ENCODE peak calls at places on chromosomes 1 and 21, in eight cellular contexts. G is fibroblast of pulmonary artery, F is fibroblast of mammary gland, U is OCI-LY7, I is stomach, Z is fibroblast of lung, W is astrocyte of the spinal cord, P is esophagus muscularis mucosa. X is an unnamed sample.
A peak's percentile ranks its signal among the peaks of the same experiment; 100 is the strongest.

GRCh38 chr1:77545970-77546369 is 136.5 kb downstream of the ZZZ3 start:
- DNase-seq in G (peak; percentile 40), F (peak; percentile 48), U (no peak), I (no peak), Z (no peak), W (peak; percentile 82), P (no peak), X (no peak)

GRCh38 chr1:18299441-18300338 is 181.0 kb upstream of the KLHDC7A start:
- DNase-seq in G (no peak), F (peak; percentile 1), U (peak; percentile 65), I (peak; percentile 40), Z (no peak), W (no peak), P (no peak), X (no peak)

GRCh38 chr21:14762734-14763694 is 216.9 kb upstream of the SAMSN1 start:
- DNase-seq in G (no peak), F (no peak), U (peak; percentile 88), I (no peak), Z (no peak), W (no peak), P (no peak), X (no peak)

GRCh38 chr1:52752427-52752826 is 26.2 kb downstream of the ZYG11B start:
- DNase-seq in G (peak; percentile 19), F (no peak), U (no peak), I (no peak), Z (no peak), W (no peak), P (no peak), X (no peak)

GRCh38 chr1:108010581-108010980 is 45.6 kb upstream of the VAV3 start:
- DNase-seq in G (no peak), F (no peak), U (no peak), I (no peak), Z (no peak), W (no peak), P (peak; percentile 39), X (no peak)

GRCh38 chr1:192529031-192529755 is 46.4 kb upstream of the RGS1 start:
- DNase-seq in G (no peak), F (no peak), U (no peak), I (no peak), Z (no peak), W (no peak), P (no peak), X (no peak)

GRCh38 chr1:66528580-66528979 is 5.4 kb upstream of the SGIP1 start:
- DNase-seq in G (no peak), F (no peak), U (no peak), I (no peak), Z (no peak), W (no peak), P (no peak), X (no peak)

GRCh38 chr1:218665216-218665615 is 320.1 kb downstream of the TGFB2 start:
- DNase-seq in G (peak; percentile 76), F (peak; percentile 83), U (no peak), I (no peak), Z (peak; percentile 73), W (peak; percentile 84), P (no peak), X (peak; percentile 77)

GRCh38 chr1:8461341-8462110 is 143.6 kb downstream of the SLC45A1 start:
- DNase-seq in G (no peak), F (no peak), U (peak; percentile 83), I (no peak), Z (no peak), W (no peak), P (no peak), X (no peak)

GRCh38 chr1:180580237-180580636 is 21.5 kb downstream of the OVAAL start:
- DNase-seq in G (peak; percentile 33), F (peak; percentile 51), U (no peak), I (peak; percentile 55), Z (peak; percentile 41), W (no peak), P (no peak), X (no peak)

GRCh38 chr1:228684609-228685008 is 50.7 kb upstream of the RHOU start:
- DNase-seq in G (peak; percentile 42), F (no peak), U (no peak), I (no peak), Z (peak; percentile 17), W (no peak), P (no peak), X (no peak)

GRCh38 chr1:234617135-234617985 is 7.4 kb upstream of the IRF2BP2 start:
- DNase-seq in G (peak; percentile 52), F (peak; percentile 77), U (no peak), I (no peak), Z (peak; percentile 39), W (peak; percentile 42), P (no peak), X (no peak)

GRCh38 chr1:30488324-30488913 is 235.0 kb downstream of the MATN1 start:
- DNase-seq in G (no peak), F (no peak), U (no peak), I (no peak), Z (no peak), W (no peak), P (no peak), X (no peak)

GRCh38 chr1:30491831-30492230 is 231.6 kb downstream of the MATN1 start:
- DNase-seq in G (no peak), F (no peak), U (no peak), I (no peak), Z (no peak), W (no peak), P (no peak), X (no peak)

GRCh38 chr1:30489737-30490389 is 233.5 kb downstream of the MATN1 start:
- DNase-seq in G (no peak), F (no peak), U (no peak), I (no peak), Z (no peak), W (no peak), P (no peak), X (no peak)

GRCh38 chr1:30492451-30492850 is 230.9 kb downstream of the MATN1 start:
- DNase-seq in G (no peak), F (no peak), U (no peak), I (no peak), Z (no peak), W (no peak), P (no peak), X (no peak)

GRCh38 chr1:30490554-30491053 is 232.8 kb downstream of the MATN1 start:
- DNase-seq in G (no peak), F (no peak), U (no peak), I (no peak), Z (no peak), W (no peak), P (no peak), X (no peak)
- H3K4me3 ChIP-seq in G (no peak overlapping the region), F (no peak overlapping the region), U (no peak overlapping the region), I (no peak overlapping the region), Z (no peak overlapping the region), W (no peak overlapping the region), P (no peak overlapping the region), X (no peak overlapping the region)

GRCh38 chr1:119140177-119141019 is at the start of gene WARS2:
- DNase-seq in G (peak; percentile 99), F (peak; percentile 98), U (peak; percentile 99), I (peak; percentile 96), Z (peak; percentile 99), W (peak; percentile 99), P (peak; percentile 98), X (peak; percentile 97)
- TF ChIP-seq CTCF in G (no peak), F (no peak), U (no peak), I (no peak), Z (no peak), W (no peak), P (no peak), X (peak; percentile 34)

GRCh38 chr1:31798086-31798432 is 17.8 kb downstream of the SPOCD1 start:
- DNase-seq in G (no peak), F (no peak), U (no peak), I (no peak), Z (no peak), W (no peak), P (no peak), X (no peak)

GRCh38 chr1:31797216-31797615 is 18.6 kb downstream of the SPOCD1 start:
- DNase-seq in G (no peak), F (no peak), U (no peak), I (no peak), Z (no peak), W (no peak), P (no peak), X (no peak)

GRCh38 chr1:31795096-31795675 is 20.6 kb downstream of the SPOCD1 start:
- DNase-seq in G (no peak), F (no peak), U (no peak), I (no peak), Z (no peak), W (no peak), P (no peak), X (peak; percentile 11)

GRCh38 chr1:31796707-31797106 is 19.1 kb downstream of the SPOCD1 start:
- DNase-seq in G (no peak), F (no peak), U (no peak), I (no peak), Z (peak; percentile 31), W (no peak), P (no peak), X (no peak)

DNA sequence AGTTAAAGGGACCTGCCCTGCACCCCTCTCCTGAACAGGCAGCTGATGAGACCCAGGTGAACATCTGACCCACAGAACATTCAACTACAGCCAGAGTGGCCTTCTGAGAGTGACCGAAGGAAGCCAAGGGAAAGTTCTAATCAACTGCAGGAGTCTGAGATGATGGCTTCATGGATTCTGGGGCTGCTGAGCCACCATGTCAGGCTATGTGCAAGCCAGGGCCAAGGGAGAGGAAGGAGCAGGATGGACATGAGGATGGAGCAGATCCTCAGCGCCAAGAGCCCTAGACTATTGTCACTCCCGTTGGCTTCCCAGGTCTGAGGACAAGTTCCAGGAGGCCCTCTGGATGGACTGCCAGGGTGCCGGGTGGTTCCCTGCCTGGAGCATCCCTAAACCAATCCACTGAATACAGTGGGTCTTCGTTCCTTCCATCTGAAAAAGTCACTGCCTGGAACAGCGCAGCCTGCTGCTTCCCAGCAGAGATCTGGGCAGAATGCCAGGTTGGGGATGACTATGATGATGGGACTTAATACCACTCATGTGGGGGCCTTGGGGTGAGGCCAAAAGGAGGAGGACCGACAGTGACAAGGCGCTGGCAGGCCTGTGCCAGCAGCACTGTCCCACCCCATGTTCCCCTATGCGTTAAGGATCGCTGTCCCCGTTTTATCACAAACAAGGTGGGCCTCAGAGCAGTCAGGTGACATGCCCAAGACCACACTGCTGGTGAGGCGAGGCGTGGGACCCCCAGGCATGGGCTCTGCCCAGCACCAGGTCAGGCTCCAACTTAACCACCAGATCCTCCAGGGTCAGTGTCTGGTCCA is 19.8 kb downstream of the SPOCD1 start:
- DNase-seq in G (peak; percentile 80), F (peak; percentile 84), U (no peak), I (peak; percentile 27), Z (peak; percentile 85), W (peak; percentile 78), P (no peak), X (peak; percentile 56)
- H3K4me3 ChIP-seq in G (no peak overlapping the region), F (peak overlapping the region; percentile 65), U (no peak overlapping the region), I (no peak overlapping the region), Z (peak overlapping the region; percentile 75), W (no peak overlapping the region), P (no peak overlapping the region), X (no peak overlapping the region)

GRCh38 chr1:197649188-197649587 is 126.1 kb downstream of the DENND1B start:
- DNase-seq in G (no peak), F (no peak), U (no peak), I (no peak), Z (no peak), W (no peak), P (no peak), X (no peak)
- TF ChIP-seq CTCF in G (no peak), F (no peak), U (no peak), I (no peak), Z (no peak), W (no peak), P (no peak), X (no peak)

GRCh38 chr1:53982034-53982761 is 35.8 kb downstream of the LDLRAD1 start:
- DNase-seq in G (peak; percentile 48), F (peak; percentile 50), U (no peak), I (no peak), Z (peak; percentile 39), W (peak; percentile 22), P (no peak), X (no peak)
- H3K4me3 ChIP-seq in G (peak overlapping the region; percentile 28), F (peak overlapping the region; percentile 45), U (no peak overlapping the region), I (peak overlapping the region; percentile 38), Z (peak overlapping the region; percentile 42), W (peak overlapping the region; percentile 6), P (peak overlapping the region; percentile 50), X (peak overlapping the region; percentile 37)